ENCODE peak calls at places on chromosomes 6 and 20, in four cellular contexts. X, K, T and B are unnamed samples.

GRCh38 chr20:1242530-1242929 is 16.7 kb downstream of the RAD21L1 start:
- DNase-seq in T (no peak), X (no peak), K (no peak), B (no peak)

GRCh38 chr6:134902907-134903306 is 47.0 kb downstream of the ALDH8A1 start:
- DNase-seq in X (no peak), K (no peak), T (no peak), B (no peak)

GRCh38 chr6:24524801-24525200 is 30.0 kb downstream of the ALDH5A1 start:
- DNase-seq in T (no peak), K (no peak), X (peak; percentile 33), B (peak; percentile 42)

GRCh38 chr20:10217517-10218410 is 866 bp upstream of the SNAP25 start:
- DNase-seq in K (no peak), T (no peak), X (no peak), B (peak; percentile 22)

GRCh38 chr6:165616116-165616515 is 46.9 kb downstream of the PDE10A start:
- DNase-seq in K (no peak), X (no peak), T (no peak), B (no peak)

GRCh38 chr6:154468760-154469159 is 41.7 kb downstream of the CNKSR3 start:
- DNase-seq in T (no peak), K (no peak), X (no peak), B (no peak)

GRCh38 chr6:112839525-112839961 is 492.4 kb downstream of the RFPL4B start:
- DNase-seq in T (no peak), K (no peak), X (no peak), B (no peak)

GRCh38 chr6:25302677-25303128 is 23.5 kb downstream of the CARMIL1 start:
- DNase-seq in K (no peak), T (no peak), X (no peak), B (no peak)

GRCh38 chr6:112501705-112502104 is 154.6 kb downstream of the RFPL4B start:
- DNase-seq in K (no peak), T (no peak), X (no peak), B (peak; percentile 27)

GRCh38 chr20:41076776-41077175 is 48.2 kb downstream of the TOP1 start:
- DNase-seq in X (no peak), T (no peak), K (no peak), B (no peak)

GRCh38 chr20:41074441-41074840 is 45.8 kb downstream of the TOP1 start:
- DNase-seq in K (no peak), T (no peak), X (no peak), B (no peak)

GRCh38 chr20:41072919-41073318 is 44.3 kb downstream of the TOP1 start:
- DNase-seq in K (no peak), X (no peak), T (no peak), B (no peak)

GRCh38 chr20:41072099-41072798 is 43.6 kb downstream of the TOP1 start:
- DNase-seq in X (no peak), K (no peak), T (no peak), B (no peak)
- TF ChIP-seq FOXM1 in X (no peak), K (no peak), T (no peak), B (no peak)

DNA sequence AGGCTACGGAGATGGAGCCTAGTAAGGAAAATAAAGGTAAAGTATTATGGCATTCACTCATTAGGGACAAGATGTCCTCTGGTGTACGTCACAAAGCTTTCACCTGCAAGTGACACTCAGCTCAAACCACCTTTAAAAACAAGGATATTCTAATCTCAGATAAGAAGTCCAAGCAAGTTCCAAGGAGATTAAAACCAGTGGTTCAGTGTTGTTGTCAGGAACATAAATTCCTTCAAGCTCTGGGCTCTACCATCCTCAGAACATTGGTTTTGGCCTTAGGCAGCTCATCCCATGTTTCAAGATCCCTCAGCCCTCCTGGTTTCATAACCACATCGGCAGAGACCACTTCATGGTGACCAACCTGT is 116.5 kb downstream of the LY86 start:
- DNase-seq in K (no peak), T (no peak), X (no peak), B (no peak)
- TF ChIP-seq FOXK2 in K (no peak), T (no peak), X (no peak), B (no peak)

DNA sequence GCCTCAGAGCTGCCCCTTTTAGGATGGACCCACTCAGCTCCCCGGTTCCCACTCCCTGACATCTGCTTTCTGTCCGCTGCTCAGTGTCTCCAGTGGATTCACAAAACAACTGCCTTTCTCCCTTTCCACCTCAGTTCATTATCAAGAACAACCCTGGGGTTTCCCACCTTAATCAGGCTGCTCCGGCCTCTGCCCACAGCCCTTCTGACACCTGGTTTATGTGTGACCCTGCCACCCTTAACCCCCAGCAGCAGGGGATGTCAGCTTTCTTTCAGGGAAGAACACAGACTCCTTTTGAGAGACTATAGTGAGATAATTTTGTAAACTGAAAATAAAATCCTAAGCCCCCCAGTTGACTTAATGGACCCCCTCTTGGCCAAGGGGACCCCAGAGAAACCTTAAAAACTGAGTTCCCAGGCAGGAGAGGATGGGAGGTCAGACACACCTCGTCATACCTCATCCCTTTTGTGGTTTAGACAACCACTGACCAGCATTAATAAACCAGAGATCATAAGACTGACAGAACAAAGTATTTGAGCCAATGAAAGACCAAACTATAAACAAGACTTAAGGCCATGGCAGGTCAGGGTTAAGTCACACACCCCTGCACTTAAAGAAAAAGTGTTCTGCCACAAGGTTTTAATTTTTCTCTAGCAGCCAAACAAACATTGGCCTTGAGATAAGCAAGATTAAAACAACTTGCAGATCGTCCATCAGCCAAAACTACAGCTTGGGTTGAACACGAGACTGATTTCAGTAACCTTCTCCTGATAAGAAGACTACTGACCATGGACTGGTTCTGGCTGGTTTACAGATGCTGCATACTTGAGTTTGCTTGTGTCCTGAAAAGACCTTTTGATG is 42.4 kb upstream of the DDR1 start:
- DNase-seq in X (no peak), K (no peak), T (no peak), B (no peak)
- TF ChIP-seq FOXM1 in X (no peak), K (no peak), T (no peak), B (no peak)

GRCh38 chr20:63656451-63656850 is 1.7 kb upstream of the RTEL1 start:
- DNase-seq in K (no peak), T (peak; percentile 5), X (no peak), B (no peak)
- TF ChIP-seq FOXK2 in K (no peak), T (no peak), X (no peak), B (no peak)